ENCODE peak calls at places on chromosome 17, in seven cellular contexts. D is HCT116, O is H1, I is HepG2, Q is K562, Z is Panc1, A is GM12878. B is an unnamed sample.

GRCh38 chr17:30326816-30327215 is 7.0 kb downstream of the TMIGD1 start:
- DNase-seq in D (no peak), O (no peak), I (no peak), Q (no peak), Z (no peak), A (no peak), B (no peak)

GRCh38 chr17:30225112-30225511 is 10.4 kb downstream of the SLC6A4 start:
- DNase-seq in D (no peak), O (no peak), I (peak), Q (no peak), Z (no peak), A (no peak), B (no peak)

GRCh38 chr17:82752371-82753200 is 721 bp downstream of the TBCD start:
- DNase-seq in D (no peak), O (no peak), I (no peak), Q (peak), Z (no peak), A (no peak), B (peak)

GRCh38 chr17:38341035-38341721 is 2.6 kb downstream of the GPR179 start:
- DNase-seq in D (no peak), O (no peak), I (peak), Q (no peak), Z (no peak), A (no peak), B (peak)

GRCh38 chr17:8324913-8325312 is 14.7 kb upstream of the ODF4 start:
- DNase-seq in D (no peak), O (no peak), I (no peak), Q (no peak), Z (no peak), A (no peak), B (no peak)

GRCh38 chr17:8359769-8360168 is 16.7 kb downstream of the KRABD2 start:
- DNase-seq in D (no peak), O (no peak), I (no peak), Q (peak), Z (no peak), A (no peak), B (no peak)

GRCh38 chr17:869567-870530 is 87.7 kb downstream of the MRM3 start:
- DNase-seq in D (peak), O (no peak), I (no peak), Q (no peak), Z (no peak), A (no peak), B (no peak)

GRCh38 chr17:50564916-50565315 is 4.4 kb downstream of the CACNA1G start:
- DNase-seq in D (no peak), O (no peak), I (no peak), Q (no peak), Z (no peak), A (no peak), B (peak)

GRCh38 chr17:4944163-4944553 is 4.1 kb downstream of the RNF167 start:
- DNase-seq in D (no peak), O (no peak), I (no peak), Q (no peak), Z (no peak), A (no peak), B (no peak)

GRCh38 chr17:57672205-57672632 is 72.9 kb downstream of the CCDC182 start:
- DNase-seq in D (no peak), O (no peak), I (no peak), Q (no peak), Z (no peak), A (no peak), B (peak)

GRCh38 chr17:41730479-41730878 is 4.0 kb downstream of the HAP1 start:
- DNase-seq in D (no peak), O (no peak), I (no peak), Q (no peak), Z (no peak), A (no peak), B (no peak)

GRCh38 chr17:41723801-41724475 is 10.5 kb downstream of the HAP1 start:
- DNase-seq in D (no peak), O (no peak), I (no peak), Q (no peak), Z (no peak), A (no peak), B (no peak)

GRCh38 chr17:41728056-41728455 is 6.4 kb downstream of the HAP1 start:
- DNase-seq in D (no peak), O (no peak), I (no peak), Q (no peak), Z (no peak), A (no peak), B (no peak)

GRCh38 chr17:41724476-41725030 is 9.9 kb downstream of the HAP1 start:
- DNase-seq in D (no peak), O (no peak), I (no peak), Q (no peak), Z (no peak), A (no peak), B (no peak)

DNA sequence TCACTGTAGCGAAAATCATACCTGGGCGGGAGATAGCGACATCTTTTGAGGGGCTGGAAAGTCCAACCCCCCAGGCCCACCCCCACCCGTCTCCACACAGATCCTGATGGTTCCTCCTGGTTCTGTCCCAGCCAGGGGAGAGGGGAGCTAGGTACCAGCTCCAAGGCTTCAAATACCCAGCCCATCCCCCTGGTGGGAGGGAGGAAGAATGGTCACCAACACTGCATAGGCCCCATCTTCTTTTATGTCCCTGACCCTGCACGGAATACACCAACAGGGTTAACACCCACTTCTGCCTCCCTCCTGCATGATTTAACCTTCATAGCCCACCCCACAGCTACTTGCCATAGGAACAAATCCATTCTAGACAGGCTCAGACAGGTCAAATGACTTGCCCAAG is 9.3 kb downstream of the HAP1 start:
- DNase-seq in D (no peak), O (no peak), I (no peak), Q (peak), Z (no peak), A (no peak), B (no peak)
- TF ChIP-seq SIN3A in D (no peak), O (no peak), I (no peak), Q (no peak), Z (no peak), A (no peak), B (no peak)

GRCh38 chr17:2042355-2042929 is 620 bp downstream of the OVCA2 start:
- DNase-seq in D (no peak), O (no peak), I (no peak), Q (peak), Z (no peak), A (no peak), B (peak)
- TF ChIP-seq SIN3A in D (no peak), O (no peak), I (no peak), Q (no peak), Z (no peak), A (no peak), B (no peak)

GRCh38 chr17:44084131-44084538 is 13.6 kb downstream of the G6PC3 start:
- DNase-seq in D (no peak), O (peak), I (no peak), Q (peak), Z (no peak), A (no peak), B (peak)
- TF ChIP-seq SIN3A in D (no peak), O (no peak), I (no peak), Q (no peak), Z (no peak), A (no peak), B (no peak)

DNA sequence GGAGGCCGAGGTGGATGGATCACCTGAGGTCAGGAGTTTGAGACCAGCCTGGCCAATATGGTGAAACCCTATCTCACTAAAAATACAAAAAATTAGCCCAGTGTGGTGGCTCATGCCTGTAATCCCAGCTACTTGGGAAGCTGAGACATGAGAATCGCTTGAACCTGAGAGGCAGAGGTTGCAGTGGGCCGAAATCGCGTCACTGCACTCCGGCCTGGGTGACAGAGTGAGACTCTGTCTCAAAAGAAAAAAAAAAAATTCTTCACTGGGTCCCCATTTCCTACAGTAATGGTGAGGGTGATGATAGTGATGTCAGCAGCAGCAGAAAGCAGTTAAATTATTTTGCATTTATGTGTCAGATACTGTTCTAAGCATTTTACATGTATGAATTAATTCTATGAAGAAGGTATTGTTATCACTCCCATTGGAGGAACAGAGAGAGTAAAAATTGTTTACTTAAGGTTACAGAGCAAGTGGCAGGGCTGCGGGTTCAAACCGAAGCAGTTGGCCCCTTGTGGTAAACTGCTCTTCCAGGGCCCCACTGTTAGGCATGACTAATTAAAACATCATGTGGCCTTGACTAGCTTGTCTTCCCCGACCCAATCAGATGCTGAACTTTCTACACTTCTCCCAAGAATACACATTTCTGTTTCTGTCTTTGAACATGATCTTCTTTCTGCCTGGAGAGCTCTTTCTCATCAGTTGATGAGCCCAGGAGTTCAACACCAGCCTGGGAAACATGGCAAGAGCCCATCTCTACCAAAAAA is 45.8 kb downstream of the STAT3 start:
- DNase-seq in D (no peak), O (no peak), I (no peak), Q (no peak), Z (no peak), A (no peak), B (no peak)
- TF ChIP-seq SIN3A in D (no peak), O (no peak), I (no peak), Q (no peak), Z (no peak), A (no peak), B (no peak)

DNA sequence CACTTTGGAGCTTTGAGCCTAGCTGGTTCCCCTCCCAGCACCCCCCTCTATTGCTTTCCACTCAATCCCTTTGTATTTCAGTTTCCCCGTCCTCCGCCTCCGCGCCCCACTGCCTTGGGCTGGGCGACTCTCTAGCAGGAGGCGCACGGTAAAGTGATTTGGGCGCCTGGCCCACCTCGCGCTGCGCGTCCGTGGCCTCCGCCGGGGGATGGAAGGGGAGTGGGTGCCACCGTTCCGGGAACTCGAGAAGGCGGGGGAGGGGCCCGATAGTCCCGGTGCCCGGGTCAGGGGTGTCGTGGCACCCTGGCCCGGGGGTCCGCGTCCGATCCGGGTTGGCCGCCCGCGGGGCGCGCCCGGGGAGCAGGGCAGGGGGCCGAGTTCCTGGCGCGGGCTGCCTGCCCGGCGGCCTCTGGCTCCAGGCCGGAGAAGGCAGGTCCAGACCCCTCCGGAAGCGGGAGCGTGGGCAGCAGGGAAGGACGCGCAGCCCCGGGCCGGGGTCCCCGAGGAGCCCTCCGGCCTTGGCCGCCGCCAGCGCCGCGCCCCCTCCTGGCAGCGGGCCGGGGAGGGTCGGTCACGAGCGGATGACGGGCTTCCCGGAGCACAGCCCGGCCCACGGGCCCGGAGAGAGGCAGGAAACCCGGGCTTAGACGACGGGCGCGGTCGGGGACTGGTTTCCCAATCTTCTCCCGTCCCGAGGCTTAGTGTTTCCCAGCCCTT is 15.8 kb downstream of the MEOX1 start:
- DNase-seq in D (no peak), O (peak), I (no peak), Q (no peak), Z (no peak), A (no peak), B (peak)
- TF ChIP-seq SIN3A in D (no peak), O (no peak), I (no peak), Q (no peak), Z (no peak), A (no peak), B (no peak)

DNA sequence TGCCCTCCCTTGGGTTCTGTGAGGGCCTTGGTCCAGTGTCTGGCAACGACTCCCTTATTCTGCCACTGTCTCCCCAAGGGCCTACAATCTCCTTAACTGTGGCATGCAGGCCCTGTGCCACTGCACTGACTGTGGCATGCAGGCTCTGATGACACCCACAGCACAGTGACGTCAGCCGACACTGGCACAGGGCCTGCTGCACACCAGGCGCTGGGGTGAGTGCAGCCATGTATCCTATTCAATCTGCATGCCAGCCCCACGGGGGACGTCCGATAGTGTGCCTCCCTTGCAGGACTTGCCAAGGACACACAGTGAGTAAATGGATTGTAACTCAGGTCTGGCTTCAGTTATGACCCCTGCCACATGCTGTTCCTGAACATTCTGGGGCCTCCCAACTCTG is 39.8 kb upstream of the RASD1 start:
- DNase-seq in D (no peak), O (no peak), I (no peak), Q (no peak), Z (no peak), A (no peak), B (peak)
- TF ChIP-seq SIN3A in D (no peak), O (no peak), I (no peak), Q (no peak), Z (no peak), A (no peak), B (no peak)

DNA sequence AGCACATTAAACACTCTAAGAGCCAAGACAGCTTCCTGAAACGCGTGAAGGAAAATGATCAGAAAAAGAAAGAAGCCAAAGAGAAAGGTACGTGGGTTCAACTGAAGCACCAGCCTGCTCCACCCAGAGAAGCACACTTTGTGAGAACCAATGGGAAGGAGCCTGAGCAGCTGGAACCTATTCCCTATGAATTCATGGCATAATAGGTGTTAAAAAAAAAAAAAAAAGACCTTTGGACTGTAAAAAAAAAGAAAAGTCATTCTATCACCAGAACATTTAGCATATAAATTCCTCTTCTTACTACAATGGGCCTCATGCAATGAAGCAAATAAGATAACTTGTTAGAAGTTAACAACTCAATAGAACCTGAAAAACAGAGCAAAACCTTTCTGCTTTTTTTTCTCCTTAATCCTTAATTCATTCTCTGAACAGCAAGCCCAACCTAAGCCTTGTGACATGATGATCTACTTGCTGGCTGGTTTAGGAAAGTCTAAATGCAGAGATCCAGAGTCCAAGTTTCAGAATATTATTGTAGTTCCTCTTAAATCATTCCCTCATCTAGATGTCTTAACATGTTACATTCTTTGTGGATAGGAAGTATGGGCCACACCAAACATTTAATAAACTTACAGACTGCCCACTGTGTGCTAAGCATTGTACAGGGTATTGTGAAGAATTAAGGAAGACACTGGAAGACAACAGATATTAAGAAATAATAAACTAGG is 45.4 kb downstream of the BRCA1 start:
- DNase-seq in D (no peak), O (no peak), I (no peak), Q (no peak), Z (no peak), A (no peak), B (no peak)
- TF ChIP-seq SIN3A in D (no peak), O (no peak), I (no peak), Q (no peak), Z (no peak), A (no peak), B (no peak)

DNA sequence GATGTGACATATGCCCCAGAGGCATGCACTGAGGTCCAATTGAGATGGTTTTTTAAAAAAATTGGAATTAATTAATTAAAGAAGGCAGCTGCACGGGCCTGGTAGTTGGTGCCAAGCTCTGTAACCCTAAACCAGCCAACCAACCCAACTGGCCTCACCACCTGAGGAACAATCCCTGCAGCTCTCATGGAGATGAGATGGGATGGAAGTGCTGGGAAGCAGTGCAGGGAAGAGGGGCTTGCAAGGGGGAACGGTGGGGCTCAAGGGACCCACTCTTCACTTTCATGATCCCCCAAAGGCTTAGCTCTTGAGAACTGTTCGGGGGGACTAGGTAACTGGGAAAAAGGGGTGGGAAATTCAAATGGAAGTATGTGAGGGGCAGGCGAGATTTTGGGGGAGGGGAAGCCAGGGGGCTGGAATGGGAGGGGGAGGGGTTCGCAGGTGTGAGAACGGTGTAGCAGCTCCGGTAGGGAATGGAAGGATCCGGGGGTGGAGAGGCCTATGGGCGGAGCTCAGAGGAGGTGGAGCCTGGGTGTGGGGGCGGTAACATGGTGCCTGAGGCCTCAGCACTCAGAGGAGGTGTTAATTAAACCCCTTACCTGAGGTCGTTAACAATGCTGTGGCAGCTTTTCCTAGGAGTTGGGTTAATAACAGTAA is 9.3 kb upstream of the ZNF652 start:
- DNase-seq in D (no peak), O (peak), I (no peak), Q (peak), Z (no peak), A (no peak), B (no peak)
- TF ChIP-seq SIN3A in D (no peak), O (no peak), I (no peak), Q (no peak), Z (no peak), A (no peak), B (no peak)

GRCh38 chr17:10311131-10311530 is 61.7 kb downstream of the MYH13 start:
- DNase-seq in D (no peak), O (no peak), I (no peak), Q (no peak), Z (no peak), A (no peak), B (no peak)

GRCh38 chr17:10309003-10309974 is 63.5 kb downstream of the MYH13 start:
- DNase-seq in D (no peak), O (no peak), I (no peak), Q (no peak), Z (no peak), A (no peak), B (no peak)

GRCh38 chr17:10316986-10317834 is 55.6 kb downstream of the MYH13 start:
- DNase-seq in D (peak), O (peak), I (peak), Q (peak), Z (no peak), A (no peak), B (peak)

GRCh38 chr17:10314332-10314731 is 58.5 kb downstream of the MYH13 start:
- DNase-seq in D (no peak), O (no peak), I (no peak), Q (no peak), Z (no peak), A (no peak), B (no peak)

DNA sequence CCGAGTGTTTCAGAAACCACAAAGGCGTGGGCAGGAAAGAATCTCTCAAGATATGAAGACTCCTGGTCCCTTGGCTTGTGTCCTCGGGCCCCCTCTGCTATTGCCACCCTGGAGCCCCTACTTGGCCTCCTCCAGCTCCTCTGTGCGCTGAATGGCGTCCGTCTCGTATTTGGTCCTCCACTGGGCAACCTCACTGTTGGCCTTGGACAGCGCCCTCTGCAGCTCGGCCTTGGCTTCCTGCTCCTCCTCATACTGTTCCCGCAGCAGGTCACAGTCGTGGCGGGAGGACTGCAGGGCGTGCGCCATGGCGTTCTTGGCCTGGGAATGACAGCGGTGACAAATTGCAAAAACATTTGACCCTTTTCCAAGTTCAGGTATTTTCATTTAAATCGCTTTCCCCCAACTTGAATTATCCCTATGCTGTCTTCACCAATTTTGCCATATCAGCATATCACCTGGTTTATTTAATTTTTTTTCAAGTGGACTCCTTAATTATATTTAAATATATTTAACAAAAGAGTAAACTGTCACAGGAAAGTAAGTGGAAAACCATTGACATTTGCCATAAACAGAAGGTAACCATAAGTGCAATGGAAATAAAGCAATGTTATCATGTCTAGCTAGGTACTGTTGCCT is 59.7 kb downstream of the MYH13 start:
- DNase-seq in D (no peak), O (peak), I (no peak), Q (no peak), Z (no peak), A (no peak), B (no peak)
- TF ChIP-seq SIN3A in D (no peak), O (no peak), I (no peak), Q (no peak), Z (no peak), A (no peak), B (no peak)